ENCODE peak calls at places on chromosomes 13 and 19, in six cellular contexts. K, J, F, S, R and G are unnamed samples.

GRCh38 chr13:67308004-67308772 is 78.1 kb upstream of the PCDH9 start:
- DNase-seq in J (no peak), S (no peak), F (no peak), K (no peak), R (no peak), G (no peak)

GRCh38 chr13:43783820-43784219 is 3.0 kb downstream of the ENOX1 start:
- DNase-seq in R (no peak), S (no peak), K (no peak), F (no peak), J (no peak), G (no peak)

GRCh38 chr19:44746946-44747738 is 1.4 kb upstream of the BCL3 start:
- DNase-seq in S (peak; percentile 83), J (peak; percentile 96), R (no peak), K (peak; percentile 60), F (peak; percentile 97), G (peak; percentile 98)

GRCh38 chr13:27621116-27621365 is 651 bp upstream of the POLR1D start:
- DNase-seq in K (no peak), F (no peak), R (no peak), S (no peak), J (no peak), G (no peak)

GRCh38 chr19:49113762-49114629 is at the start of gene LIN7B:
- DNase-seq in R (peak; percentile 94), F (peak; percentile 74), K (no peak), S (no peak), J (peak; percentile 86), G (peak; percentile 47)

GRCh38 chr13:63855457-63856118 is 2439.9 kb upstream of the PCDH20 start:
- DNase-seq in R (no peak), K (no peak), S (no peak), J (no peak), F (no peak), G (no peak)

GRCh38 chr13:91017031-91017668 is 330.3 kb upstream of the MIR17HG start:
- DNase-seq in R (peak; percentile 75), J (peak; percentile 41), K (peak; percentile 43), S (no peak), F (no peak), G (no peak)

GRCh38 chr13:43269037-43269476 is 245.7 kb downstream of the DNAJC15 start:
- DNase-seq in R (no peak), S (no peak), F (peak; percentile 62), J (no peak), K (no peak), G (no peak)

GRCh38 chr13:27673911-27674310 is 52.2 kb downstream of the POLR1D start:
- DNase-seq in K (no peak), R (no peak), F (no peak), J (no peak), S (no peak), G (no peak)

GRCh38 chr19:23916991-23917390 is 2.3 kb downstream of the ZNF726 start:
- DNase-seq in S (no peak), F (no peak), K (no peak), R (no peak), J (no peak), G (no peak)

GRCh38 chr19:49895566-49896297 is 955 bp downstream of the IL4I1 start:
- DNase-seq in F (no peak), S (no peak), J (no peak), R (no peak), K (no peak), G (no peak)

GRCh38 chr19:40217921-40218890 is at the start of gene TTC9B:
- DNase-seq in S (no peak), F (no peak), R (no peak), K (peak; percentile 58), J (no peak), G (no peak)

GRCh38 chr19:2112516-2113320 is 16.0 kb downstream of the IZUMO4 start:
- DNase-seq in S (no peak), J (no peak), K (no peak), R (no peak), F (no peak), G (no peak)

GRCh38 chr13:94480672-94481145 is 1.2 kb upstream of the DCT start:
- DNase-seq in F (no peak), R (no peak), J (no peak), S (no peak), K (no peak), G (no peak)

GRCh38 chr13:39376088-39376487 is 226.9 kb downstream of the LHFPL6 start:
- DNase-seq in J (no peak), F (no peak), S (no peak), R (no peak), K (no peak), G (no peak)

GRCh38 chr13:22111961-22112360 is 441.1 kb downstream of the FGF9 start:
- DNase-seq in S (no peak), R (no peak), K (no peak), F (no peak), J (no peak), G (no peak)

GRCh38 chr19:8311461-8312260 is 3.5 kb upstream of the CD320 start:
- DNase-seq in K (no peak), J (peak; percentile 67), F (peak; percentile 70), R (no peak), S (no peak), G (no peak)

GRCh38 chr19:43574424-43575155 is 737 bp downstream of the XRCC1 start:
- DNase-seq in R (peak; percentile 55), S (no peak), J (no peak), K (no peak), F (no peak), G (no peak)

GRCh38 chr13:48146122-48146521 is 51.2 kb upstream of the MED4 start:
- DNase-seq in R (no peak), S (no peak), J (no peak), K (no peak), F (no peak), G (no peak)

GRCh38 chr13:97139704-97140103 is 82.4 kb upstream of the MBNL2 start:
- DNase-seq in R (no peak), S (no peak), F (no peak), K (no peak), J (no peak), G (no peak)

GRCh38 chr13:97140611-97141010 is 81.5 kb upstream of the MBNL2 start:
- DNase-seq in F (no peak), K (no peak), R (no peak), J (no peak), S (no peak), G (no peak)

GRCh38 chr13:97145057-97145456 is 77.1 kb upstream of the MBNL2 start:
- DNase-seq in J (no peak), S (no peak), K (no peak), F (no peak), R (no peak), G (no peak)

GRCh38 chr13:97142452-97142851 is 79.7 kb upstream of the MBNL2 start:
- DNase-seq in J (no peak), K (no peak), S (no peak), R (peak; percentile 55), F (peak; percentile 70), G (no peak)

DNA sequence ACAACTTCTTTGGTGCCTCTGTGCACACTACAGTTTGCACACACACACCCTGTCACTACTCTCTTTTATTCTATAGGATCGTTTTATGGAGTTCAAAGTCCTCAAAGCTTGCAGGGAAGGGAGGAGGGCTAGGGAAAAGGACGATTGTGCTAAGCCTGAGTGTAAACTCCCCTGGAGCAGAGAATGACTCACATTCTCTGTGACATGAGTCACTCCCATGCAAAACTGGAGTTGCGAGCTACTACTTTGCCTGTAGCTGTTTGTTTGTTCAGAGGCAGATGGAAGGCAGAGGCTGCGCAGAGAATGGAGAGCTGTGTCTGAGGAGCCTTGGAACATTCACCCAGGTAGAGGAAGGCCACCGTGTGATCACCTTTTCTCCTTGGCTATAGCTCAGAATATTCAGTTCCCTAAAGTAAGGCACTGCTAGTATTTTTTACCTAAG is 80.5 kb upstream of the MBNL2 start:
- DNase-seq in R (no peak), F (peak; percentile 88), S (no peak), J (no peak), K (peak; percentile 69), G (peak; percentile 34)
- H3K4me3 ChIP-seq in R (peak overlapping the region; percentile 28), F (no peak overlapping the region), S (no peak overlapping the region), J (no peak overlapping the region), K (peak overlapping the region; percentile 50), G (no peak overlapping the region)

GRCh38 chr13:30864352-30865130 is 41.5 kb upstream of the MEDAG start:
- DNase-seq in K (no peak), S (no peak), F (no peak), J (no peak), R (no peak), G (peak; percentile 66)

GRCh38 chr13:30863796-30864195 is 42.3 kb upstream of the MEDAG start:
- DNase-seq in F (no peak), S (no peak), R (no peak), J (no peak), K (no peak), G (no peak)

GRCh38 chr13:30862707-30863106 is 43.4 kb upstream of the MEDAG start:
- DNase-seq in R (no peak), K (no peak), S (peak; percentile 64), F (peak; percentile 28), J (peak; percentile 70), G (peak; percentile 95)

GRCh38 chr13:30861836-30862467 is 44.1 kb upstream of the MEDAG start:
- DNase-seq in J (no peak), K (no peak), F (no peak), R (no peak), S (no peak), G (no peak)

DNA sequence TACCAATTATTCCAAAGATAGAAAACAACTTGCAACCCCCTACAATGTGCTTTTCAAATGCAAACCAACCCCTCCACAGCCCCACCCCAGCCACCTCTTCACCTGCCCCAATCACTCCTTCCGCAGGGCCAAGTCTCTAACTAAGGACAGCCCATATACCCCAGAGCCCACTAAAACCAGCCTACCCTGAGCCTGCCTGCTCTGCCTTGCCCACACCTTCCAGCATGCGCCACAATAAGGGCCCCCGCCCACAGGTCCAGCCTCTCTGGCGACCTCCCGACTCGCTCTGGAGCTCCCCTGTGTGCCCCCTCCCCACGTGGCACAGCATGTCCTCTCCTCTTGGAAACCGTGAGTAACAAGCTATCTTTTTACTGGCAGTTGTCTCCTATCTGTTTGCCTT is 42.8 kb upstream of the MEDAG start:
- DNase-seq in S (no peak), J (no peak), F (no peak), R (no peak), K (no peak), G (no peak)
- H3K27ac ChIP-seq in S (peak overlapping the region; percentile 95), J (no peak overlapping the region), F (peak overlapping the region; percentile 85), R (no peak overlapping the region), K (no peak overlapping the region), G (peak overlapping the region; percentile 93)

DNA sequence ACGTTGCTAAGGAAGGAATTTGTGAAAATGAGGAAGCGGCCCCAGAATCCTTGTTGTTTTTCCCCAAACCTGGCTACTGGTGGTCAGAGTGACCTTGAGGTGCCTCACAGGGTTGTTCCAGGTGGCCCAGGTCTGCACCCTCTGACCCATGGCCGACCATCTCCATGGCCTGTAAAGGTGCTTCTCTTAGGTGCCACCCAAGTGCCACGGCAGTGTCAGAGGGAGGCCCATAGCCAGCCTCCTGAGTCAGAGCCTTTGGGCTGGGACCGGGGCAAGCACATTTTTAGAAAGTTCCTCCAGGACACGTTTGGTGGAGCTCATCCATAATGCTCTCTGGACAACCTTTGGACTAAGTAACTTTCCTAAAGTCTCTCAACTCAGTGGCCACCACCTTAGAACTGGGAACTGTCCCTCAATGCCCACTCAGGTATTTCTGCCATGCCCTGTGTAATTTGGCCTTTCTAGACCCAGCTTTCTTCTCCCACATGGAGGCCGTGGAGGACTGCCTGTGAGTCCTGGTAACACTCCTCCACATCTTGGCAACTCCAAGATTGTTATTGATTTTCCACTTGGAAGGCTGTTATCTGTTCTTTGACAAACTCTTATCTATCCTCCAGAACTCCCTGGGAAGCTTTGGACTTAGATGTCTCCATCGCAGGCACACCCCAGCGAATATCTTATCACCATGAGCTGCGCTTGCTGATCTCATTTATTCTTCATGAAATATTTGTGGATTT is 84.1 kb upstream of the IRS2 start:
- DNase-seq in S (no peak), J (no peak), F (no peak), R (no peak), K (no peak), G (no peak)
- H3K4me3 ChIP-seq in S (peak overlapping the region; percentile 71), J (peak overlapping the region; percentile 42), F (no peak overlapping the region), R (no peak overlapping the region), K (peak overlapping the region; percentile 60), G (peak overlapping the region; percentile 44)

GRCh38 chr13:45316996-45317395 is 24.0 kb downstream of the TPT1 start:
- DNase-seq in K (no peak), R (no peak), S (no peak), J (no peak), F (no peak), G (no peak)
- H3K27ac ChIP-seq in K (no peak overlapping the region), R (no peak overlapping the region), S (peak overlapping the region; percentile 5), J (no peak overlapping the region), F (no peak overlapping the region), G (no peak overlapping the region)